ENCODE peak calls at places on chromosome 21, in nine cellular contexts. Q is astrocyte, Z is heart left ventricle, U is HFF-Myc, J is mammary epithelial cell, S is transverse colon, R is prostate gland, W is RWPE2, O is choroid plexus epithelial cell. Y is an unnamed sample.

GRCh38 chr21:17372200-17372599 is 140.6 kb upstream of the CXADR start:
- DNase-seq in Q (no peak), Z (no peak), U (no peak), J (no peak), S (no peak), R (no peak), W (no peak), O (no peak), Y (no peak)

GRCh38 chr21:15667010-15667409 is 62.8 kb upstream of the USP25 start:
- DNase-seq in Q (peak; percentile 56), Z (no peak), U (no peak), J (peak; percentile 68), S (no peak), R (no peak), W (no peak), O (peak; percentile 74), Y (peak; percentile 77)

GRCh38 chr21:16633851-16634521 is 878.9 kb upstream of the CXADR start:
- DNase-seq in Q (no peak), Z (no peak), U (no peak), J (no peak), S (no peak), R (no peak), W (no peak), O (peak; percentile 41), Y (peak; percentile 3)

GRCh38 chr21:38824124-38824822 is 18.5 kb downstream of the ETS2 start:
- DNase-seq in Q (peak; percentile 53), Z (no peak), U (peak; percentile 72), J (no peak), S (peak; percentile 55), R (no peak), W (no peak), O (peak; percentile 80), Y (peak; percentile 77)

GRCh38 chr21:26534517-26534916 is 38.6 kb downstream of the CYYR1 start:
- DNase-seq in Q (no peak), Z (no peak), U (no peak), J (no peak), S (no peak), R (no peak), W (no peak), O (no peak), Y (no peak)

GRCh38 chr21:42395910-42396625 is at the start of gene TMPRSS3:
- DNase-seq in Q (no peak), Z (no peak), U (no peak), J (peak; percentile 57), S (peak; percentile 7), R (peak; percentile 44), W (no peak), O (no peak), Y (no peak)

GRCh38 chr21:17651526-17651925 is 38.8 kb upstream of the BTG3 start:
- DNase-seq in Q (no peak), Z (no peak), U (no peak), J (no peak), S (no peak), R (no peak), W (no peak), O (no peak), Y (no peak)

GRCh38 chr21:41170442-41170841 is 2.5 kb downstream of the BACE2 start:
- DNase-seq in Q (no peak), Z (no peak), U (no peak), J (peak; percentile 62), S (peak; percentile 62), R (no peak), W (no peak), O (peak; percentile 35), Y (peak; percentile 25)

GRCh38 chr21:42641311-42642218 is 11.9 kb upstream of the PDE9A start:
- DNase-seq in Q (no peak), Z (peak; percentile 54), U (no peak), J (no peak), S (no peak), R (no peak), W (no peak), O (no peak), Y (no peak)

GRCh38 chr21:28207776-28208175 is 784.9 kb downstream of the LTN1 start:
- DNase-seq in Q (peak; percentile 41), Z (no peak), U (peak; percentile 85), J (no peak), S (no peak), R (no peak), W (no peak), O (peak; percentile 42), Y (peak; percentile 83)

GRCh38 chr21:44990921-44991320 is 51.1 kb downstream of the SLX9 start:
- DNase-seq in Q (no peak), Z (peak; percentile 64), U (no peak), J (no peak), S (no peak), R (no peak), W (peak; percentile 52), O (no peak), Y (no peak)
- H3K4me3 ChIP-seq in Q (no peak overlapping the region), Z (no peak overlapping the region), U (no peak overlapping the region), J (no peak overlapping the region), S (no peak overlapping the region), R (no peak overlapping the region), W (no peak overlapping the region), O (no peak overlapping the region), Y (no peak overlapping the region)

GRCh38 chr21:31756787-31757186 is 24.9 kb upstream of the SCAF4 start:
- DNase-seq in Q (no peak), Z (no peak), U (no peak), J (no peak), S (no peak), R (no peak), W (no peak), O (no peak), Y (no peak)

GRCh38 chr21:31752967-31753366 is 21.0 kb upstream of the SCAF4 start:
- DNase-seq in Q (no peak), Z (no peak), U (no peak), J (no peak), S (no peak), R (no peak), W (no peak), O (no peak), Y (peak; percentile 5)

GRCh38 chr21:31754561-31754960 is 22.6 kb upstream of the SCAF4 start:
- DNase-seq in Q (no peak), Z (no peak), U (no peak), J (no peak), S (no peak), R (no peak), W (no peak), O (no peak), Y (no peak)

GRCh38 chr21:31753949-31754348 is 22.0 kb upstream of the SCAF4 start:
- DNase-seq in Q (no peak), Z (no peak), U (no peak), J (no peak), S (no peak), R (no peak), W (no peak), O (no peak), Y (no peak)

DNA sequence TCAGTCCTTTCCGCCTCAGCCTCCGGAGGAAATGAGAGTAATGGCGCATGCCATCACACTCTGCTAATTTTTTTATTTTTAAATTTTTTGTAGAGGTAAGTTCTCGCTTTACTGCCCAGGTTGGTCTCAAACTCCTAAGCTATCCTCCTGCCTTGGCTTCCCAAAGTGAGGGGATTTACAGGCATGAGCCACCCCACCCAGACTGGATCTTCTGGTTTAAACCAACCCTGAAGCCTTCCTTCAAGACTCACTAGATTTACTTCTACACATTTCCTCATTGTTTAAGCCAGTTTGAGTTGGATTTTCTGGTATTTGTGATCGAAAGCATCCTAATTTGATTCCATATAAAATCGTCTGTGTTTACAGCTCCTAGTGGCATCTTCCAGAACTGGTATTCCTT is 23.1 kb upstream of the SCAF4 start:
- DNase-seq in Q (no peak), Z (no peak), U (no peak), J (no peak), S (no peak), R (no peak), W (no peak), O (no peak), Y (no peak)
- TF ChIP-seq CTCF in Q (no peak), Z (no peak), U (no peak), J (no peak), S (no peak), R (no peak), W (no peak), O (no peak), Y (no peak)

GRCh38 chr21:24995206-24995605 is 612.1 kb downstream of the MRPL39 start:
- DNase-seq in Q (peak; percentile 41), Z (no peak), U (no peak), J (no peak), S (no peak), R (no peak), W (no peak), O (no peak), Y (no peak)
- H3K4me3 ChIP-seq in Q (no peak overlapping the region), Z (no peak overlapping the region), U (no peak overlapping the region), J (no peak overlapping the region), S (no peak overlapping the region), R (no peak overlapping the region), W (no peak overlapping the region), O (no peak overlapping the region), Y (no peak overlapping the region)

DNA sequence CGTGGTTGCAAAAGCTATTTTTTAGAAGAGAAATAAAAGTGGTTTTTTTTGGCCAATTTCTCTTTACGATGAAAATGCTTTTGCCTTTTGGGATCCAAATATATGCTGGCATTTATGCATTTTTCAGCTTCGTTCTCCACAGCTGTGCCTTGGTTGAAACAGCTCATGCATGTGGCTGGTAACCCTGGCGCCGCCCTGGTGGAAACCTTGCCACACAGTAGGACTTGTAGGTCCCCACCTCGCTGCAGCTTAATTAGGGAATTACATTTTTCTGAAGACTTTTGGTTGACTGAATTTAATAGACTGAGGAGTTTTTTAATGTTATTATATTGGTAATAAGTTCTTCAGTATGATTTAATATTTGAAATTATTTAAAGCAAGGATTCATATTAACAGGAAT is 12.7 kb upstream of the PCP4 start:
- DNase-seq in Q (no peak), Z (no peak), U (no peak), J (no peak), S (no peak), R (no peak), W (no peak), O (no peak), Y (no peak)
- TF ChIP-seq CTCF in Q (no peak), Z (no peak), U (no peak), J (no peak), S (no peak), R (no peak), W (no peak), O (no peak), Y (no peak)

DNA sequence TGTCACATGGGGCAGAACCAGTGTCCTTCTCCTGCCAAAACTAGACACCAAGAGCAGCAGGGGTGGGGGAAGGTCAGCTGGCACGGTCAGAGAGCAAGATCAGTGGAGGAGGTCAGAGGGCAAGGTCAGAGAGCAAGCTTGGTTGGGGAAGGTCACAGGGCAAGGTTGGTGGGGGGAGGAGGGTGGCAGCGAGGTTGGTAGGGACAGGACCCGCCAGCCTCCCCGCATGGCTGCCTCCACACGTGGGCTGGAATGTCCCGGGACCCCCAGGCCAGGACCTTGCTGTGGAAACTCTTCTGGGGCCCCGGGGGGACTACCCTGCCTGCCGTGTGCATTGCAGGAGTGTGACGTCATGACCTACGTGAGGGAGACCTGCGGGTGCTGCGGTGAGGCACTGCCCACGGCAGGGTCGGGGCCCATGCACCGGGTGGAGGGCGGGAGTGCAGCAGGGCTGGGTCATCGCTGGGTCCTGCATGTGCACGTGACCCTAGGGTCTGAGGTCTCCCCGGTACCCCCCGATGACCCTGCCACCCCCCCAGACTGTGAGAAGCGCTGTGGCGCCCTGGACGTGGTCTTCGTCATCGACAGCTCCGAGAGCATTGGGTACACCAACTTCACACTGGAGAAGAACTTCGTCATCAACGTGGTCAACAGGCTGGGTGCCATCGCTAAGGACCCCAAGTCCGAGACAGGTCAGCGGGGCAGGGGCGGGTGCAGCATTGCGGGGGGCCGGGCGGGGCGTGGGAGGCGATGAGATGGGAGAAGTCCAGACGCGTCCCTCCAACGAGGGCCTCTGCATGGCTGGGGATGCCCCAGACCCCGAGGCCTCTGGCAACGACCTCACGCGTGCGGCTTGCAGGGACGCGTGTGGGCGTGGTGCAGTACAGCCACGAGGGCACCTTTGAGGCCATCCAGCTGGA is 27.3 kb downstream of the COL6A2 start:
- DNase-seq in Q (no peak), Z (peak; percentile 61), U (no peak), J (no peak), S (peak; percentile 6), R (no peak), W (peak; percentile 56), O (no peak), Y (no peak)
- H3K4me3 ChIP-seq in Q (no peak overlapping the region), Z (no peak overlapping the region), U (no peak overlapping the region), J (no peak overlapping the region), S (no peak overlapping the region), R (no peak overlapping the region), W (no peak overlapping the region), O (no peak overlapping the region), Y (no peak overlapping the region)

Y was measured in AG10803.